ENCODE peak calls at places on chromosomes 4 and X, in nine cellular contexts. W is H9; L is CD8-positive, alpha-beta T cell; I is uterus; R is mammary epithelial cell; J is K562; Y is IMR-90; D is tibial artery; N is HL-60. S is an unnamed sample.

GRCh38 chrX:125758819-125759218 is 407.3 kb downstream of the DCAF12L2 start:
- DNase-seq in W (no peak), L (no peak), I (no peak), R (no peak), J (no peak), Y (no peak), D (no peak), N (no peak), S (no peak)

GRCh38 chr4:102477657-102478056 is 23.5 kb upstream of the NFKB1 start:
- DNase-seq in W (no peak), L (no peak), I (no peak), R (peak; percentile 30), J (no peak), Y (peak; percentile 52), D (no peak), N (no peak), S (no peak)

GRCh38 chrX:53318766-53319353 is 37.5 kb upstream of the IQSEC2 start:
- DNase-seq in W (no peak), L (no peak), I (no peak), R (no peak), J (no peak), Y (no peak), D (no peak), N (no peak), S (no peak)

GRCh38 chr4:68850293-68850692 is 34.5 kb downstream of the UGT2B10 start:
- DNase-seq in W (no peak), L (no peak), I (no peak), R (no peak), J (no peak), Y (no peak), D (no peak), N (no peak), S (no peak)

GRCh38 chr4:182303847-182304246 is 60.6 kb downstream of the TENM3 start:
- DNase-seq in W (no peak), L (no peak), I (no peak), R (no peak), J (no peak), Y (no peak), D (no peak), N (no peak), S (no peak)

GRCh38 chrX:43676960-43677582 is 21.0 kb downstream of the MAOA start:
- DNase-seq in W (no peak), L (no peak), I (no peak), R (peak; percentile 6), J (no peak), Y (no peak), D (no peak), N (no peak), S (no peak)

GRCh38 chr4:8560265-8561047 is 19.7 kb upstream of the GPR78 start:
- DNase-seq in W (no peak), L (no peak), I (no peak), R (no peak), J (no peak), Y (no peak), D (peak; percentile 51), N (no peak), S (no peak)

GRCh38 chr4:1535926-1536578 is 129.8 kb upstream of the NKX1-1 start:
- DNase-seq in W (no peak), L (peak; percentile 13), I (no peak), R (no peak), J (no peak), Y (no peak), D (no peak), N (no peak), S (no peak)

GRCh38 chr4:80186666-80187065 is 10.6 kb upstream of the PRDM8 start:
- DNase-seq in W (no peak), L (no peak), I (no peak), R (no peak), J (no peak), Y (no peak), D (no peak), N (no peak), S (no peak)

GRCh38 chr4:80184053-80184790 is 13.1 kb upstream of the PRDM8 start:
- DNase-seq in W (peak; percentile 94), L (peak; percentile 90), I (peak; percentile 88), R (peak; percentile 76), J (no peak), Y (peak; percentile 82), D (peak; percentile 88), N (peak; percentile 78), S (peak; percentile 46)

GRCh38 chr4:80185787-80186548 is 11.3 kb upstream of the PRDM8 start:
- DNase-seq in W (no peak), L (no peak), I (no peak), R (no peak), J (no peak), Y (peak; percentile 35), D (no peak), N (no peak), S (no peak)

GRCh38 chr4:80183196-80184052 is 13.9 kb upstream of the PRDM8 start:
- DNase-seq in W (peak; percentile 36), L (peak; percentile 32), I (peak; percentile 65), R (no peak), J (no peak), Y (no peak), D (no peak), N (no peak), S (no peak)

DNA sequence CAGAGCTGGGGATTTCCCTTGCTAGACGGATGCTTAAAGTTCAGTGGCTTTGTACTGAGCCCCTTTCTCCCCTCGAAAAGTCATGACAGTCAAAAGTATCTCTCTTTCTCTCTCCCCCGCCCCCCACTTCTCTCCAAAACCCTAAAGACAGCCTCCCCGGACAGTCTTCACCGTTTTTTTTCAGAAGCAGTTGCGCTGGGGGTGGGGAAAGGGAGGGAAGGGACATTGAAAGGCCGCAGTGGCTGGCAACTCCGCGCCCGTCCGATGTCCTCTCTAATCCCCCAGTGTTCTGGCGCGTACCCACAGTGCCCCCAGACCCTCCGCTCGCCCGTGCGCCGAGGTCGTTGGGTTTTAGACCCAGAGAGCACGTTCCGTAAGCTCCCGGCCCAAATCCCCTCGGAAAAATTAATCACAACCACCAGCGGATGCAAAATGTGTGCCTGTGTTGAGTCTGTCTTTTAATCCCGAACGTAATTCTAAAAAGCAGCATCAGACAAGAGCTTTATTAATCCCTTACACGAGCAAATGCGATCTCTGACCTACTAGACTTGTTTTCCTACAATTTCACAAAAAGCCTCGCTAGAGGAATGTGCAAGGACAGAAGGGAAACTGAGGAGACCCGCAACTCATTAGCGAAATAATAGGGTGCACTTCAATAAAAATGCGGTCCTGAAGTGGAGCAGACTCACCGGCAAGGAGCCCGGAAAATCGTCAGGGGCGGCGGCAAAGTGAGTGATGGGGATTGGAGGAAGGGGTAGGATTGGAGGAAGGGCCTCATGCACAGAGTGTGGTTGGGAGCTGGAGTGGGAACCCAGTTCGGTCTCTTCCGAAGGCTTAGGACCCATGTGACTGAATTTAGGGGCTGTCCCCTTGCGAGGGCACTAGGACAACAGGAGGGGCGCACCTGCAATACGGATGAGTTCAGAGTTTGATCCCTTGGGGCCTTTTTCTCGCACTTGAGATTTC is 12.2 kb upstream of the PRDM8 start:
- DNase-seq in W (peak; percentile 63), L (no peak), I (no peak), R (no peak), J (no peak), Y (no peak), D (no peak), N (no peak), S (no peak)
- H3K27ac ChIP-seq in W (no peak overlapping the region), L (peak overlapping the region; percentile 60), I (peak overlapping the region; percentile 88), R (peak overlapping the region; percentile 40), J (no peak overlapping the region), Y (peak overlapping the region; percentile 91), D (peak overlapping the region; percentile 81), N (no peak overlapping the region), S (peak overlapping the region; percentile 90)

DNA sequence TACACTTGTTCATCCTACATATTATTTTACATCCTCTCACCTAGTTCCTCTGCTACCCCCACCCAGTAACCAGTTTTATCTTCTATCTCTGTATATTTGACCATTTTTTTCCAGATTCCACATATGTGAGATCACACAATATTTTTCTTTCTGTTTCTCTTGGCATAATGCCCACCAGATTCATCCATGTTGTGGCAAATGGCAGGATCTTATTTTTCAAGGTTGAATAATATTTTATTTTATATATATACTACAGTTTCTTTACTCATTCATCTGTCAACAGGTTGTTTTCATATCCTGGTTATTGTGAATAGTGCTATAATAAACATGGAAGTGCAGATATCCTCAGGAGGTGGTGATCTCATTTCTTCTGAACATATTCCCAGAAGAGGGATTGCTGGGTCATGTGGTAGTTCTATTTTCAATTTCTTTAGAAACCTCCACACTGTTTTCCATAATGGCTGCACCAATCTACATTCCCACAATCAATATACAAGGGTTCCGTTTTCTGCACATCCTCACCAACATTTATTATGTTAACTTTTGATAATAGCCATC is 48.2 kb downstream of the THAP9 start:
- DNase-seq in W (no peak), L (no peak), I (no peak), R (no peak), J (no peak), Y (peak; percentile 52), D (no peak), N (no peak), S (no peak)
- H3K27ac ChIP-seq in W (no peak overlapping the region), L (no peak overlapping the region), I (no peak overlapping the region), R (no peak overlapping the region), J (no peak overlapping the region), Y (no peak overlapping the region), D (no peak overlapping the region), N (no peak overlapping the region), S (no peak overlapping the region)

GRCh38 chrX:151384807-151385206 is 12.2 kb upstream of the VMA21 start:
- DNase-seq in W (no peak), L (no peak), I (no peak), R (no peak), J (no peak), Y (no peak), D (no peak), N (no peak), S (no peak)
- H3K27ac ChIP-seq in W (no peak overlapping the region), L (no peak overlapping the region), I (no peak overlapping the region), R (no peak overlapping the region), J (no peak overlapping the region), Y (no peak overlapping the region), D (no peak overlapping the region), N (no peak overlapping the region), S (no peak overlapping the region)

GRCh38 chr4:39326468-39326960 is 39.6 kb downstream of the RFC1 start:
- DNase-seq in W (no peak), L (no peak), I (no peak), R (no peak), J (no peak), Y (no peak), D (no peak), N (no peak), S (no peak)

GRCh38 chr4:39335566-39335965 is 30.6 kb downstream of the RFC1 start:
- DNase-seq in W (no peak), L (no peak), I (no peak), R (no peak), J (no peak), Y (no peak), D (no peak), N (peak; percentile 69), S (no peak)

GRCh38 chr4:39331191-39331590 is 35.0 kb downstream of the RFC1 start:
- DNase-seq in W (no peak), L (no peak), I (no peak), R (no peak), J (no peak), Y (peak; percentile 12), D (no peak), N (peak; percentile 9), S (no peak)

GRCh38 chr4:39324897-39325613 is 41.1 kb downstream of the RFC1 start:
- DNase-seq in W (no peak), L (no peak), I (no peak), R (no peak), J (no peak), Y (no peak), D (no peak), N (no peak), S (no peak)

DNA sequence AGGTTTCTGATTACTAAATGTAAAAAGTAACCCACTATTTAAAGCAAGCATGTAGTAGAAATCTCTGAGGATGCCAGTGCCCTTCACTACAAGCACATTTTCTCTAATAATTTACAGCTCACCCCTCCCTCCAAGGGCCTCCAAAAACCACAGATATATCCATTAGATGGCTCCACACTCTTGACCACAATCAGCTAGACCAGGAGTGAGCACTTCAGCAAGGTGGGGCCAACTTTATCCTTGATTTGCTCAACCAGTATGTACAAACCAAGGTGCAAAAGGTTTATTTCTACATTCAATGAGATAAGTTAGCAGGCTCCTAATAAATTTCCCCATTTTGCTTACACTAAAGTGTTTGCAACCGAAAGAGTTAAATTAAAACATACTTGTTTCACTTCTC is 35.8 kb downstream of the RFC1 start:
- DNase-seq in W (no peak), L (no peak), I (no peak), R (no peak), J (peak; percentile 15), Y (no peak), D (no peak), N (no peak), S (no peak)
- H3K27ac ChIP-seq in W (no peak overlapping the region), L (no peak overlapping the region), I (no peak overlapping the region), R (no peak overlapping the region), J (no peak overlapping the region), Y (no peak overlapping the region), D (no peak overlapping the region), N (no peak overlapping the region), S (no peak overlapping the region)

S was measured in caudate nucleus.